ENCODE peak calls at places on chromosome 3, in five cellular contexts. U is CD4-positive, alpha-beta T cell; I is A673; N is cardiac muscle cell; Q is tibial nerve. T is an unnamed sample.

GRCh38 chr3:32154180-32154579 is 47.8 kb downstream of the GPD1L start:
- DNase-seq in U (no peak), I (no peak), N (no peak), Q (no peak), T (no peak)

GRCh38 chr3:23199649-23200048 is 3.5 kb upstream of the UBE2E2 start:
- DNase-seq in U (no peak), I (no peak), N (no peak), Q (no peak), T (no peak)

GRCh38 chr3:40616420-40616819 is 91.7 kb downstream of the ZNF621 start:
- DNase-seq in U (no peak), I (no peak), N (peak; percentile 25), Q (no peak), T (no peak)

GRCh38 chr3:100403956-100404548 is 2.7 kb downstream of the LNP1 start:
- DNase-seq in U (no peak), I (peak; percentile 32), N (no peak), Q (no peak), T (no peak)

GRCh38 chr3:150887031-150887430 is 18.2 kb downstream of the MINDY4B start:
- DNase-seq in U (no peak), I (no peak), N (no peak), Q (no peak), T (no peak)

GRCh38 chr3:133532951-133533350 is 40.5 kb upstream of the CDV3 start:
- DNase-seq in U (no peak), I (no peak), N (no peak), Q (no peak), T (no peak)

GRCh38 chr3:187689984-187690383 is 12.4 kb downstream of the RTP2 start:
- DNase-seq in U (no peak), I (no peak), N (no peak), Q (no peak), T (no peak)

GRCh38 chr3:69499899-69500316 is 114.0 kb upstream of the FRMD4B start:
- DNase-seq in U (no peak), I (no peak), N (no peak), Q (peak; percentile 58), T (no peak)

GRCh38 chr3:170244566-170244965 is 22.3 kb downstream of the PRKCI start:
- DNase-seq in U (no peak), I (no peak), N (no peak), Q (no peak), T (no peak)

GRCh38 chr3:43013743-43014155 is 34.6 kb downstream of the GASK1A start:
- DNase-seq in U (no peak), I (no peak), N (no peak), Q (no peak), T (peak; percentile 60)

GRCh38 chr3:99730870-99731269 is 86.8 kb upstream of the CMSS1 start:
- DNase-seq in U (no peak), I (no peak), N (no peak), Q (no peak), T (no peak)

GRCh38 chr3:154023148-154023547 is 98.0 kb upstream of the ARHGEF26 start:
- DNase-seq in U (no peak), I (no peak), N (no peak), Q (no peak), T (no peak)

GRCh38 chr3:129441215-129441614 is 1.2 kb downstream of the IFT122 start:
- DNase-seq in U (no peak), I (no peak), N (no peak), Q (no peak), T (no peak)

GRCh38 chr3:119352235-119352634 is 58.1 kb downstream of the ARHGAP31 start:
- DNase-seq in U (peak; percentile 16), I (no peak), N (no peak), Q (no peak), T (peak; percentile 8)

GRCh38 chr3:183393625-183394024 is 34.8 kb downstream of the MCF2L2 start:
- DNase-seq in U (no peak), I (no peak), N (no peak), Q (no peak), T (no peak)

GRCh38 chr3:182710557-182711157 is 82.6 kb upstream of the ATP11B start:
- DNase-seq in U (no peak), I (peak; percentile 53), N (peak; percentile 43), Q (no peak), T (no peak)

GRCh38 chr3:100319951-100320350 is 14.6 kb upstream of the NIT2 start:
- DNase-seq in U (no peak), I (no peak), N (no peak), Q (no peak), T (no peak)

GRCh38 chr3:58432905-58433304 is 727 bp downstream of the PDHB start:
- DNase-seq in U (no peak), I (no peak), N (no peak), Q (no peak), T (no peak)

GRCh38 chr3:58434990-58435389 is 1.4 kb upstream of the PDHB start:
- DNase-seq in U (no peak), I (no peak), N (peak; percentile 56), Q (no peak), T (no peak)

GRCh38 chr3:58433400-58434169 is at the start of gene PDHB:
- DNase-seq in U (peak; percentile 77), I (peak; percentile 88), N (peak; percentile 95), Q (peak; percentile 76), T (peak; percentile 74)

GRCh38 chr3:58434170-58434507 is 507 bp upstream of the PDHB start:
- DNase-seq in U (no peak), I (no peak), N (no peak), Q (no peak), T (no peak)

GRCh38 chr3:58434511-58434910 is 879 bp upstream of the PDHB start:
- DNase-seq in U (no peak), I (no peak), N (no peak), Q (no peak), T (no peak)
- H3K27ac ChIP-seq in U (no peak overlapping the region), I (no peak overlapping the region), N (peak overlapping the region; percentile 97), Q (peak overlapping the region; percentile 98), T (no peak overlapping the region)

GRCh38 chr3:7573330-7573729 is 712.4 kb downstream of the GRM7 start:
- DNase-seq in U (no peak), I (no peak), N (no peak), Q (no peak), T (no peak)

GRCh38 chr3:7581831-7582230 is 720.9 kb downstream of the GRM7 start:
- DNase-seq in U (no peak), I (no peak), N (no peak), Q (no peak), T (no peak)

GRCh38 chr3:7574435-7574834 is 713.5 kb downstream of the GRM7 start:
- DNase-seq in U (no peak), I (no peak), N (peak; percentile 10), Q (no peak), T (no peak)

GRCh38 chr3:7577513-7577912 is 716.6 kb downstream of the GRM7 start:
- DNase-seq in U (no peak), I (no peak), N (no peak), Q (no peak), T (no peak)

GRCh38 chr3:7576506-7576905 is 715.6 kb downstream of the GRM7 start:
- DNase-seq in U (no peak), I (no peak), N (no peak), Q (no peak), T (no peak)
- TF ChIP-seq CTCF in U (no peak), I (no peak), N (no peak), Q (no peak), T (no peak)

GRCh38 chr3:4426782-4427344 is 40.2 kb downstream of the SUMF1 start:
- DNase-seq in U (no peak), I (peak; percentile 74), N (peak; percentile 51), Q (no peak), T (no peak)
- H3K27ac ChIP-seq in U (no peak overlapping the region), I (no peak overlapping the region), N (no peak overlapping the region), Q (no peak overlapping the region), T (no peak overlapping the region)

GRCh38 chr3:71989165-71989564 is 204.2 kb upstream of the PROK2 start:
- DNase-seq in U (no peak), I (no peak), N (no peak), Q (no peak), T (no peak)

GRCh38 chr3:71987828-71988227 is 202.9 kb upstream of the PROK2 start:
- DNase-seq in U (no peak), I (peak; percentile 69), N (no peak), Q (no peak), T (no peak)

GRCh38 chr3:71984843-71985594 is 200.1 kb upstream of the PROK2 start:
- DNase-seq in U (no peak), I (no peak), N (no peak), Q (no peak), T (no peak)

GRCh38 chr3:71990545-71990944 is 205.6 kb upstream of the PROK2 start:
- DNase-seq in U (no peak), I (no peak), N (no peak), Q (no peak), T (no peak)

GRCh38 chr3:71987089-71987735 is 202.3 kb upstream of the PROK2 start:
- DNase-seq in U (no peak), I (no peak), N (no peak), Q (no peak), T (no peak)
- TF ChIP-seq CTCF in U (no peak), I (peak; percentile 26), N (peak; percentile 42), Q (no peak), T (no peak)

T was measured in CD8-positive, alpha-beta T cell.